ENCODE peak calls at places on chromosomes 13 and 19, in eight cellular contexts. D, Q, P, X, F, H, V and N are unnamed samples.

GRCh38 chr13:106917673-106918652 is 350.0 kb upstream of the ARGLU1 start:
- DNase-seq in D (peak; percentile 70), Q (peak; percentile 79), P (peak; percentile 70), X (peak; percentile 62), F (peak; percentile 0), H (peak; percentile 60), V (peak; percentile 65), N (peak; percentile 74)

GRCh38 chr13:49373699-49374098 is 70.2 kb downstream of the CAB39L start:
- DNase-seq in D (no peak), Q (no peak), P (no peak), X (peak; percentile 58), F (no peak), H (no peak), V (no peak), N (no peak)

GRCh38 chr13:109949395-109949794 is 163.0 kb upstream of the IRS2 start:
- DNase-seq in D (no peak), Q (no peak), P (no peak), X (peak; percentile 7), F (no peak), H (no peak), V (no peak), N (no peak)

GRCh38 chr13:94267581-94267980 is 211.9 kb downstream of the DCT start:
- DNase-seq in D (no peak), Q (no peak), P (no peak), X (no peak), F (no peak), H (no peak), V (no peak), N (no peak)

GRCh38 chr19:53365899-53366493 is 491 bp downstream of the ZNF525 start:
- DNase-seq in D (no peak), Q (no peak), P (no peak), X (no peak), F (no peak), H (no peak), V (peak; percentile 14), N (no peak)

GRCh38 chr19:19034204-19034624 is 811 bp downstream of the ARMC6 start:
- DNase-seq in D (peak; percentile 64), Q (peak; percentile 49), P (peak; percentile 37), X (peak; percentile 60), F (no peak), H (peak; percentile 38), V (peak; percentile 33), N (peak; percentile 86)

GRCh38 chr19:18972301-18972831 is 31.3 kb upstream of the HOMER3 start:
- DNase-seq in D (no peak), Q (no peak), P (no peak), X (peak; percentile 11), F (no peak), H (peak; percentile 25), V (no peak), N (no peak)

GRCh38 chr19:28294395-28294794 is 918.6 kb downstream of the UQCRFS1 start:
- DNase-seq in D (no peak), Q (no peak), P (no peak), X (peak; percentile 74), F (no peak), H (no peak), V (no peak), N (no peak)

GRCh38 chr13:48266967-48267639 is 34.1 kb downstream of the ITM2B start:
- DNase-seq in D (no peak), Q (no peak), P (no peak), X (no peak), F (no peak), H (no peak), V (no peak), N (no peak)

GRCh38 chr13:114148521-114148855 is 16.1 kb upstream of the RASA3 start:
- DNase-seq in D (peak; percentile 93), Q (peak; percentile 51), P (no peak), X (no peak), F (no peak), H (no peak), V (no peak), N (peak; percentile 56)

GRCh38 chr13:38348890-38349289 is 761 bp upstream of the UFM1 start:
- DNase-seq in D (peak; percentile 29), Q (no peak), P (no peak), X (peak; percentile 53), F (no peak), H (no peak), V (no peak), N (peak; percentile 61)

GRCh38 chr19:2613507-2614295 is 88.8 kb downstream of the GNG7 start:
- DNase-seq in D (peak; percentile 57), Q (peak; percentile 60), P (no peak), X (peak; percentile 23), F (no peak), H (peak; percentile 25), V (no peak), N (peak; percentile 49)

GRCh38 chr13:96223231-96223630 is 133.3 kb downstream of the HS6ST3 start:
- DNase-seq in D (no peak), Q (no peak), P (no peak), X (no peak), F (no peak), H (no peak), V (peak; percentile 35), N (no peak)

GRCh38 chr19:32387701-32388392 is 17.7 kb upstream of the DPY19L3 start:
- DNase-seq in D (no peak), Q (no peak), P (no peak), X (peak; percentile 71), F (no peak), H (no peak), V (no peak), N (peak; percentile 65)

GRCh38 chr19:19105365-19106060 is 32.8 kb downstream of the TMEM161A start:
- DNase-seq in D (no peak), Q (peak; percentile 51), P (no peak), X (peak; percentile 52), F (no peak), H (no peak), V (peak; percentile 65), N (peak; percentile 69)

GRCh38 chr19:51325161-51325979 is 13.9 kb downstream of the IGLON5 start:
- DNase-seq in D (no peak), Q (no peak), P (no peak), X (no peak), F (no peak), H (no peak), V (no peak), N (no peak)

DNA sequence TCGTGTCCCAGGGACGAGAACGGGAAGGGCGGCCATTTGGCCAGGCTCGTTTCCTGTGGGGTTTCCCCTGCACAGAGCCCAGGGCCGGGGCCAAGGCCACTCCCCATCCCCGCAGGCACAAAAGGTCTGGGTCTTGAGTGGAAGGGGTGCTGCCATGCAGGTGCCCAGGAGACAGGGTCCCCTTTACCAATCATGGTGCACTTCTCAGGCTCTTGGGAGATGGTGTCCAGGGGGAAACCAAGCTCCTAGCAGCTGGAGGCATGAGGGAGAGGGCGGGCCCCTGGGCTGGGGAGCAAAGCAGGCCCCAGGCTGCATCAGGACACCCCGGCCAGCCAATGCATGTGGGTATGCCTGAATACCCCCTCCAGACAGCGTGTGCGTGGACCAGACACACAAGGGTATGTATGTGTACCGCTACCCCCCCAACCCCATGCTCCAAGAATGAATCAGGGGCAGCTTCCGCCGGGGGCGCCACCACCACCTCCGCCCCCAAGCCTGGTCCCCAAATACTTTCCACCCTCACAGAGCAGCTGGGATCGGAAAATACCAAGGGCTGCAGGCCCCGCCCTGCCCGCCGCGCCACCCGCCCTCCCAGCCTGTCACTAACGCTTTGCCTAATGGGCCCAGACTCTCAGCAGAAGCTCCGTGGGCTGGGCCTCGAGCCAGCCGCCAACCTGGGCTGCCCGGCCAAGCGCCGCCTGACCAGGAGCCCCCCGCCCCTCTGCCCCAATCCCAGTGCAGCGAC is 37.6 kb upstream of the NANOS3 start:
- DNase-seq in D (peak; percentile 77), Q (peak; percentile 89), P (no peak), X (peak; percentile 88), F (no peak), H (peak; percentile 93), V (peak; percentile 93), N (peak; percentile 53)
- H3K4me1 ChIP-seq in D (peaks cover 78% of the 10 kb centered on the region), Q (peaks cover 89% of the 10 kb centered on the region), P (peaks cover 9% of the 10 kb centered on the region), X (peaks cover 34% of the 10 kb centered on the region), F (peaks cover 90% of the 10 kb centered on the region), H (peaks cover 64% of the 10 kb centered on the region), V (peaks cover 50% of the 10 kb centered on the region), N (peaks cover 14% of the 10 kb centered on the region)

GRCh38 chr19:48446579-48446978 is 796 bp downstream of the GRWD1 start:
- DNase-seq in D (no peak), Q (no peak), P (no peak), X (no peak), F (no peak), H (no peak), V (no peak), N (no peak)

GRCh38 chr19:48445606-48446481 is at the start of gene GRWD1:
- DNase-seq in D (peak; percentile 91), Q (peak; percentile 91), P (peak; percentile 95), X (peak; percentile 96), F (peak; percentile 83), H (peak; percentile 94), V (peak; percentile 90), N (peak; percentile 97)

GRCh38 chr19:48444933-48445194 is 919 bp upstream of the GRWD1 start:
- DNase-seq in D (peak; percentile 11), Q (no peak), P (no peak), X (no peak), F (no peak), H (no peak), V (no peak), N (no peak)

GRCh38 chr19:48444129-48444932 is 1.5 kb upstream of the GRWD1 start:
- DNase-seq in D (no peak), Q (no peak), P (no peak), X (no peak), F (no peak), H (no peak), V (no peak), N (no peak)

DNA sequence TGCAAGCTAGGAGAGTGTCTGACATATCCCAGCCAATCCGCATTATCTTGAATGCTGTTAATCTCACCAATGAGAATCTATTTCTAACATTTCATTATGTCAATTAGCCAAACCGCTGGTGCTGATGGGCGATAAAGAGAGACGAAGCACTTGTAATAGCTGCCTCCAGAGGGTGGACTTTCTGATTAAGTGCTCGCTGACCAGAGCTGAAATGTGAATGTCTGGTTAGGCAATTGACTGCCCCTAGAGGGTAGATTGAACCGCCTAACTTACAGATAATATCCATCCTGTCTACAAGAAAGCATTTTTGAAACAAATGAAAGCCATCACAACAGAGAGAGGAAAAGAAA is 552 bp upstream of the GRWD1 start:
- DNase-seq in D (no peak), Q (no peak), P (no peak), X (peak; percentile 93), F (no peak), H (peak; percentile 57), V (no peak), N (no peak)
- H3K4me3 ChIP-seq in D (peak overlapping the region; percentile 85), Q (peak overlapping the region; percentile 100), P (peak overlapping the region; percentile 96), X (peak overlapping the region; percentile 93), F (peak overlapping the region; percentile 83), H (peak overlapping the region; percentile 99), V (peak overlapping the region; percentile 97), N (no peak overlapping the region)

GRCh38 chr13:74132152-74132767 is 1.9 kb downstream of the KLF12 start:
- DNase-seq in D (peak; percentile 63), Q (no peak), P (no peak), X (peak; percentile 52), F (no peak), H (no peak), V (no peak), N (peak; percentile 40)
- H3K27ac ChIP-seq in D (peak overlapping the region; percentile 94), Q (peak overlapping the region; percentile 96), P (no peak overlapping the region), X (peak overlapping the region; percentile 85), F (peak overlapping the region; percentile 12), H (peak overlapping the region; percentile 97), V (peak overlapping the region; percentile 90), N (peak overlapping the region; percentile 90)

DNA sequence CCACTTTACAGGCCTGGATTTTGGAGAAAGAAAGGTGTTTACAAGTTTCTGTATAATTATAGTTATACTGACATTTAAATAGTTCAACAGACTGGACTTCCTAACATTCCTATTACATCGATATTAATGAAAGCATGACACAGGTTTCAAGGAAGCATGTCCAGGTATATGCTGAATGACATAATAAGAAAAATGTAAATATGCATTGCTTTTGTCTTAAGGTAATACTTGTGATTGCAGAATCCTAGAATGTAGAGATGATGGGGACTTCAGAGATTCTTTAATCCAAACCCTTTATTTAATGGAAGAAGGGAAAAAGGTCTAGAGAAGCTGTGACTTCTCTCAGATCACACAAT is 5.0 kb downstream of the STARD13 start:
- DNase-seq in D (no peak), Q (no peak), P (no peak), X (no peak), F (no peak), H (no peak), V (no peak), N (no peak)
- H3K4me1 ChIP-seq in D (peaks cover 3% of the 10 kb centered on the region), Q (peaks cover 87% of the 10 kb centered on the region), P (no peaks in the 10 kb centered on the region), X (peaks cover 23% of the 10 kb centered on the region), F (peaks cover 84% of the 10 kb centered on the region), H (peaks cover 81% of the 10 kb centered on the region), V (peaks cover 62% of the 10 kb centered on the region), N (no peaks in the 10 kb centered on the region)